ENCODE peak calls at places on chromosome 6, in nine cellular contexts. D is spleen, W is breast epithelium, J is GM23338, I is transverse colon, H is stomach, Z is GM12891, S is prostate gland, M is vagina. X is an unnamed sample.

GRCh38 chr6:12119085-12119588 is 107.0 kb downstream of the HIVEP1 start:
- DNase-seq in W (no peak), S (no peak), D (no peak), J (no peak), Z (no peak), M (no peak), I (no peak), H (no peak), X (no peak)

GRCh38 chr6:153131037-153131981 is at the start of gene RGS17:
- DNase-seq in I (peak), S (peak), W (no peak), M (no peak), J (peak), Z (peak), D (peak), H (peak), X (peak)

GRCh38 chr6:148550569-148550968 is 196.3 kb upstream of the UST start:
- DNase-seq in J (peak), W (no peak), H (no peak), I (no peak), M (no peak), D (no peak), Z (no peak), S (no peak), X (no peak)

GRCh38 chr6:11397622-11398450 is 139.7 kb upstream of the TMEM170B start:
- DNase-seq in S (no peak), M (no peak), Z (no peak), D (no peak), H (no peak), W (no peak), J (no peak), I (no peak), X (no peak)

GRCh38 chr6:49713346-49713745 is at the start of gene CRISP2:
- DNase-seq in S (no peak), D (no peak), W (no peak), J (peak), I (no peak), H (no peak), Z (no peak), M (no peak), X (no peak)

GRCh38 chr6:89409461-89410035 is 2.5 kb downstream of the RRAGD start:
- DNase-seq in S (no peak), Z (no peak), M (no peak), H (no peak), J (peak), I (no peak), D (no peak), W (no peak), X (no peak)

GRCh38 chr6:163337958-163338357 is 76.6 kb upstream of the QKI start:
- DNase-seq in Z (no peak), J (no peak), M (no peak), I (no peak), W (no peak), S (no peak), D (no peak), H (no peak), X (no peak)

GRCh38 chr6:47446974-47447373 is 30.6 kb upstream of the CD2AP start:
- DNase-seq in Z (no peak), I (no peak), H (no peak), W (no peak), J (no peak), D (no peak), S (no peak), M (no peak), X (no peak)

GRCh38 chr6:168528457-168529095 is 87.6 kb downstream of the SMOC2 start:
- DNase-seq in M (no peak), I (no peak), J (no peak), S (no peak), H (no peak), W (no peak), Z (peak), D (no peak), X (no peak)

GRCh38 chr6:78552435-78552834 is 314.9 kb upstream of the IRAK1BP1 start:
- DNase-seq in W (no peak), M (no peak), D (no peak), Z (no peak), H (no peak), J (no peak), I (no peak), S (no peak), X (no peak)

GRCh38 chr6:128754658-128755256 is 128.2 kb upstream of the LAMA2 start:
- DNase-seq in D (no peak), Z (peak), I (no peak), H (no peak), M (no peak), W (no peak), S (no peak), J (no peak), X (no peak)

GRCh38 chr6:69584913-69585729 is 211.7 kb downstream of the LMBRD1 start:
- DNase-seq in M (no peak), S (no peak), J (peak), I (no peak), W (no peak), H (no peak), D (no peak), Z (peak), X (no peak)
- TF ChIP-seq POLR2AphosphoS5 in M (no peak), S (no peak), J (no peak), I (peak), W (no peak), H (peak), D (no peak), Z (no peak), X (no peak)

GRCh38 chr6:52725530-52726192 is 37.6 kb downstream of the GSTA2 start:
- DNase-seq in W (no peak), M (no peak), Z (no peak), J (no peak), H (peak), S (peak), I (peak), D (no peak), X (peak)
- TF ChIP-seq POLR2AphosphoS5 in W (no peak), M (peak), Z (no peak), J (no peak), H (no peak), S (peak), I (no peak), D (no peak), X (no peak)

GRCh38 chr6:106501836-106502447 is 127.4 kb downstream of the RTN4IP1 start:
- DNase-seq in S (no peak), D (no peak), M (no peak), Z (no peak), I (no peak), J (no peak), H (no peak), W (no peak), X (peak)

GRCh38 chr6:106495014-106495413 is 134.3 kb downstream of the RTN4IP1 start:
- DNase-seq in J (peak), I (no peak), W (no peak), M (no peak), D (no peak), S (no peak), Z (no peak), H (no peak), X (no peak)

GRCh38 chr6:106490974-106491373 is 130.5 kb downstream of the CRYBG1 start:
- DNase-seq in J (no peak), I (no peak), W (no peak), D (no peak), S (no peak), H (no peak), Z (no peak), M (no peak), X (no peak)

GRCh38 chr6:106502534-106502933 is 126.8 kb downstream of the RTN4IP1 start:
- DNase-seq in I (no peak), Z (no peak), J (no peak), D (no peak), W (no peak), H (no peak), M (no peak), S (no peak), X (no peak)

GRCh38 chr6:106496791-106497190 is 132.5 kb downstream of the RTN4IP1 start:
- DNase-seq in Z (no peak), M (no peak), D (no peak), S (peak), H (no peak), I (no peak), J (no peak), W (no peak), X (peak)
- TF ChIP-seq POLR2AphosphoS5 in Z (no peak), M (no peak), D (no peak), S (peak), H (no peak), I (no peak), J (no peak), W (no peak), X (peak)

DNA sequence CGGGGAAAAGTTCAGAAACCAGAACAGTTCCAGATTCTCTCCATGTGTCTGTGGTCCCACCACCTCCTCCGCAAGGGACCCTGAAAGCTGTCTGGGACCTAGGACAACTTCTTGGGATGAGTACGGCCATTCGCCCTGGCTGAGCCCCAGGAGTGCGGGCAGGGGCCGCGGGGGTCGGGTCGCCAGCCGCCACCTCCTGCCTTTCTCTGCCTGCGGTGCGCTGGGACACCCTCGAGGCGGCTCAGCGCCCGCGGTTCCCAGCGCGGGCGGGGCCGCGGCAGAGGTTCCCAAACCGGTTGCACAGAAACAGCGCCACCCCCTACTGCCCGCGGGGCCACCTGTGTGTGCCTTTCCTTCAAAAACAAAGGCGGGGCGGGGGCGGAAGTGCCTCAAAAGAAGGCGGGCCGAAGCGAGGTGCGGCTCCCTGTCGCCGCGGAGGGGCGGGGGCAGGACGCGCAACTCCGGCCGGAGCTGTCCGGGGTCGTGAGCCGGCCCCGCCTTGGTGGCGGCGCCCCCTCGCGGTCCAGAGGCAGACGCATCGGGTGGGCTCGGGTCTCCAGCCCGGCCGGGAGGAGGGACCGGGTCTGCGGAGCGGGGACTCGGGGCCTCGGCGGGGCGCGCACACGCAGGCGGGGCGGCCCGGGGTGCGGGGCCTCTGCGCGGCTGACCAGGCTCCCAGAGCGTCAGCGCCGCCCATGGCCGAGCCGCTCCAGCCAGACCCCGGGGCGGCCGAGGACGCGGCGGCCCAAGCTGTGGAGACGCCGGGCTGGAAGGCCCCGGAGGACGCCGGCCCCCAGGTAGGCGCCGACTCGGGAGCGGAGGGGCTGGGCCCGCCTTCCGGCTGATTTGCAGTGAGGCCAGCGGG is at the start of gene HEBP2:
- DNase-seq in S (peak), H (peak), Z (peak), J (peak), M (peak), W (peak), I (peak), D (peak), X (peak)
- TF ChIP-seq POLR2AphosphoS5 in S (peak), H (peak), Z (no peak), J (peak), M (peak), W (peak), I (peak), D (peak), X (peak)

DNA sequence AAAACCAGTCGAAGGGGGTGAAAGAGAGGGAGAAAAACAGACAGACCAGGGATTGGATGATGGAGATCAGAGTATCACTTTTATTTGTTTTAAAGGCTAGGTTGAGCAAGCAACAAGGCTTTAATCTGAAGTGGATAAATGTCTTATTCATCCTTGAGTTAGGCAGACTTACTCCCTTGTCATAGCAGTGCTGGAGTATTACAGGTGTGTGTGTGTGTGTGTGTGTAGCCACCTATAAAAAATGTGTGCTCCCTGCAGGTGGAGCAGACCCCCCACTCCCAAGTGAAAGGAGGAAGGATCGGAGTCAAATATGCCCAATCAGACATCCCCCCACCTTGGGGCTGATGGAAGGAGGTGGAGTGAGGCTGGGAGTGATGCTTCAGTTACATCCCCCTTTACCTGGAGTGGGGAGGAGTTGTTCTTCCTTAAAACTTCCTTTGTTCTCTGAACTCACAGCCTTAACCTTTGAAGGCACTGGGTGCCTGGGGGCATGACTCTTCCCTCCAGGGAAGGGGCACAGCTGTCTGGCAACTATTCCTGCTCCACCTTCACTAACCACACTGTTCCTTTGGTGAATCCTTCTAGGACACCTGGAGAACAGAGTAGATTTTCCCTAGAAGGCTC is 27.3 kb downstream of the PTK7 start:
- DNase-seq in S (no peak), W (no peak), J (peak), D (no peak), I (no peak), Z (no peak), H (no peak), M (no peak), X (no peak)
- TF ChIP-seq POLR2AphosphoS5 in S (no peak), W (no peak), J (no peak), D (no peak), I (no peak), Z (no peak), H (no peak), M (no peak), X (no peak)

GRCh38 chr6:4466769-4467480 is 309.3 kb upstream of the CDYL start:
- DNase-seq in I (no peak), J (no peak), S (no peak), Z (no peak), H (no peak), W (no peak), M (no peak), D (no peak), X (no peak)

GRCh38 chr6:4464638-4465037 is 311.6 kb upstream of the CDYL start:
- DNase-seq in M (no peak), W (no peak), J (no peak), D (no peak), I (no peak), H (no peak), Z (no peak), S (no peak), X (no peak)

GRCh38 chr6:4460595-4461475 is 315.4 kb upstream of the CDYL start:
- DNase-seq in I (peak), Z (no peak), S (peak), M (no peak), W (peak), J (no peak), D (no peak), H (peak), X (peak)

GRCh38 chr6:4470698-4471210 is 305.4 kb upstream of the CDYL start:
- DNase-seq in H (no peak), J (peak), S (no peak), W (no peak), M (peak), Z (no peak), D (no peak), I (no peak), X (no peak)

GRCh38 chr6:4466260-4466659 is 309.9 kb upstream of the CDYL start:
- DNase-seq in M (no peak), I (peak), D (no peak), H (peak), W (no peak), Z (no peak), S (peak), J (no peak), X (peak)
- TF ChIP-seq POLR2AphosphoS5 in M (no peak), I (no peak), D (no peak), H (peak), W (no peak), Z (no peak), S (peak), J (no peak), X (no peak)

GRCh38 chr6:24504642-24505586 is 10.1 kb downstream of the ALDH5A1 start:
- DNase-seq in M (no peak), I (peak), H (no peak), S (peak), D (no peak), W (no peak), Z (no peak), J (no peak), X (peak)
- TF ChIP-seq POLR2AphosphoS5 in M (peak), I (no peak), H (no peak), S (peak), D (no peak), W (no peak), Z (no peak), J (no peak), X (no peak)

DNA sequence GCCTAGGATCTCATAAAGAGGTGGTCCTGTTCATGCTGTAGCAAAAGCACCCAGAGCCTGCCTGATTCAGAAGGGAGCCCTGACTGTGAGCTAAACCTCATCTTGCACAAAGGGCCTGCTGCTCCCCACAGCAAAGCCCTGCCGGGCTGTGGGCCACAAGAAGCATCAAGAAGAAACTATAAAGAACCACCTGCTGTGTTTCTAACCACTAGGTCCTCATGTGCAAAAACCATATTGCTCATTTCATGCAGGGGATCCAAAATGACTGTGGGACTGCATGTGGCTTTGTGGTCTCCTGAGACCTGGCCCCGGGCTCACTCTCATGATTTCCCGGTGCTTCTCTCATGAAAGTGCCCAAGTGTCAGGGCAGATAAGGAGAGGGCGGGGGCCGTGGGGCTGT is 85.8 kb downstream of the GPR6 start:
- DNase-seq in I (no peak), W (no peak), J (no peak), H (no peak), Z (no peak), M (no peak), D (no peak), S (no peak), X (no peak)
- TF ChIP-seq POLR2AphosphoS5 in I (no peak), W (no peak), J (no peak), H (no peak), Z (no peak), M (no peak), D (no peak), S (no peak), X (no peak)

GRCh38 chr6:155152211-155153076 is 111.4 kb upstream of the CLDN20 start:
- DNase-seq in M (no peak), S (no peak), W (no peak), I (no peak), H (no peak), Z (no peak), D (no peak), J (peak), X (peak)
- TF ChIP-seq POLR2AphosphoS5 in M (no peak), S (no peak), W (no peak), I (no peak), H (no peak), Z (no peak), D (no peak), J (no peak), X (no peak)

GRCh38 chr6:52513896-52514295 is 63.0 kb downstream of the TRAM2 start:
- DNase-seq in W (no peak), J (no peak), S (no peak), I (no peak), Z (no peak), D (no peak), H (no peak), M (no peak), X (no peak)

GRCh38 chr6:52511163-52511562 is 65.7 kb downstream of the TRAM2 start:
- DNase-seq in I (no peak), D (no peak), M (no peak), H (no peak), J (no peak), W (no peak), S (no peak), Z (no peak), X (no peak)

GRCh38 chr6:52511572-52512151 is 65.2 kb downstream of the TRAM2 start:
- DNase-seq in D (no peak), J (no peak), W (no peak), M (no peak), I (no peak), H (no peak), Z (no peak), S (no peak), X (no peak)

GRCh38 chr6:52513464-52513863 is 63.4 kb downstream of the TRAM2 start:
- DNase-seq in H (no peak), S (no peak), I (no peak), M (no peak), J (no peak), W (no peak), D (no peak), Z (no peak), X (no peak)

DNA sequence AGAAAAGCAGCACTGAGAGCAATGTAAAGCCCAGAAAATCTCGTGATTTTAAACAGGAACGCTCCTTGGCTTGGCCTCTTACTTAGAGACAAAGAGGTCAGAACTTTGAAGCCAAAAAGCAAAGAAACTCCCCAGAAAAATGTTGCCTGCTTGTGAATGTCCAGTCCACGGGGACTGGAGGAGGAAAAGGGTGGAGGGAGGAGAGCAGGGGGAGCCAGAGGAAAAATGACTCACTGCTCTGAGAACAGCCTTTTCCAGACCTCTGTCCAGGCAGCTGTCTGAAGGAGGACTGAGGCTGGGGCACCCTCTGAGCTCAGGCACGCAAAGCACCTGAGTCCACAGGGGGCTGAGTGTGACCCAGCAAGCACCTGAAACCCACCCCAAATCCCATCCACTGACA is 64.7 kb downstream of the TRAM2 start:
- DNase-seq in H (no peak), M (no peak), I (peak), W (no peak), Z (no peak), D (no peak), S (no peak), J (no peak), X (no peak)
- TF ChIP-seq POLR2AphosphoS5 in H (no peak), M (peak), I (no peak), W (peak), Z (no peak), D (no peak), S (peak), J (no peak), X (no peak)

X was measured in upper lobe of left lung.